ENCODE peak calls at places on chromosomes 4 and X, in four cellular contexts. P is breast epithelium, E is testis, X is HCT116. W is an unnamed sample.
A peak's percentile ranks its signal among the peaks of the same experiment; 100 is the strongest.

GRCh38 chrX:106706466-106706865 is 20.0 kb upstream of the RNF128 start:
- DNase-seq in E (no peak), X (no peak), P (no peak), W (no peak)

GRCh38 chrX:46376246-46376885 is 168.9 kb downstream of the ZNF674 start:
- DNase-seq in P (peak; percentile 20), E (peak; percentile 28), X (peak; percentile 56), W (no peak)

GRCh38 chrX:96979766-96980165 is 96.1 kb downstream of the RPA4 start:
- DNase-seq in P (no peak), E (no peak), X (no peak), W (no peak)

GRCh38 chr4:159014896-159015295 is 88.0 kb upstream of the RAPGEF2 start:
- DNase-seq in X (no peak), E (no peak), P (no peak), W (no peak)

GRCh38 chrX:153957224-153957623 is 12.8 kb upstream of the RENBP start:
- DNase-seq in P (no peak), X (no peak), E (no peak), W (no peak)

GRCh38 chr4:152534541-152535231 is 1.2 kb downstream of the FBXW7 start:
- DNase-seq in E (peak; percentile 55), X (no peak), P (no peak), W (no peak)

GRCh38 chr4:27276322-27277073 is 415.9 kb downstream of the STIM2 start:
- DNase-seq in E (no peak), X (no peak), P (no peak), W (no peak)

GRCh38 chr4:184368290-184368689 is 106.1 kb downstream of the IRF2 start:
- DNase-seq in E (no peak), X (no peak), P (no peak), W (no peak)

GRCh38 chrX:96440941-96441340 is 243.7 kb upstream of the DIAPH2 start:
- DNase-seq in X (no peak), E (peak; percentile 61), P (no peak), W (no peak)

GRCh38 chrX:71534773-71535544 is 2.1 kb downstream of the OGT start:
- DNase-seq in P (no peak), X (no peak), E (no peak), W (no peak)

GRCh38 chrX:71532753-71533425 is at the start of gene OGT:
- DNase-seq in P (peak; percentile 93), X (peak; percentile 93), E (peak; percentile 97), W (peak; percentile 81)

GRCh38 chrX:71533514-71533849 is 578 bp downstream of the OGT start:
- DNase-seq in P (no peak), X (no peak), E (no peak), W (no peak)

GRCh38 chrX:71533850-71534515 is 1.1 kb downstream of the OGT start:
- DNase-seq in P (peak; percentile 19), E (peak; percentile 60), X (no peak), W (no peak)

GRCh38 chrX:71532078-71532752 is 689 bp upstream of the OGT start:
- DNase-seq in P (no peak), X (no peak), E (peak; percentile 16), W (no peak)
- H3K27ac ChIP-seq in P (peak overlapping the region; percentile 85), X (peak overlapping the region; percentile 56), E (peak overlapping the region; percentile 91), W (peak overlapping the region; percentile 72)

GRCh38 chr4:78704981-78705757 is 71.0 kb upstream of the BMP2K start:
- DNase-seq in X (no peak), E (peak; percentile 16), P (no peak), W (no peak)
- H3K27ac ChIP-seq in X (no peak overlapping the region), E (no peak overlapping the region), P (no peak overlapping the region), W (peak overlapping the region; percentile 4)

DNA sequence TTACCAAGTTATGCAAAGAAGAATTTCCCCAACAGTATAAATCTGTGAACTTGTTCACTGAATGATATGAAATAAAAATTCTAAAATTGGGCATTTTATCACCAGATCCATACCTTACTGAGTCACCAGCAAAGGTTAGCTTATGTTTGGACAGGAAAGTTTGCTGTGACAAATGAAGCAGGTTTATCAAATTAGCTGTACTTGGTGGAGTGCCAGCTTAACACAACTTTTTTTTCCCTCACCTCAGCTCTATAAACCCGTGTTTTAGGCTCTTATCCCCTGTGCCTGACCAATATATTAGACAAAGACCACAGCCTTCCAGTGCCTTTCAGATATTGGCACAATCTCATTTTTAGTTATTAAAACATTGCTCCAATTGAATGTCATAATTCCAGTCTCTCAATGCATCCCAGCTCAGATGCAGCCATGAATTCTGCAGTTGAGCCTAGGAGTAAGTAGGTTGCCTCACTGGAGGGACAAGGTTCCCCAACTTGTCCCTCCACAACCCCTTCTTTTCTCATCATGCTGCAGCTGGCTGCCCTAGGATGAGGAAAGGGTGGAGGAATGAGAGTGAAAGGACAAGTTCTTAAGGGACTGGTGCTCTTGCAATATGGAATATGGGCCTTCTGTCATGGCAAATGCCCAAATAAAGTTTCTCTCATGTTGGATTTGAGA is 27.0 kb upstream of the PDGFC start:
- DNase-seq in X (no peak), E (no peak), P (no peak), W (no peak)
- H3K27ac ChIP-seq in X (peak overlapping the region; percentile 12), E (no peak overlapping the region), P (peak overlapping the region; percentile 38), W (no peak overlapping the region)

GRCh38 chrX:74537011-74537390 is 77.4 kb downstream of the RLIM start:
- DNase-seq in E (peak; percentile 54), X (no peak), P (no peak), W (no peak)
- H3K27ac ChIP-seq in E (peak overlapping the region; percentile 84), X (no peak overlapping the region), P (peak overlapping the region; percentile 81), W (peak overlapping the region; percentile 62)

DNA sequence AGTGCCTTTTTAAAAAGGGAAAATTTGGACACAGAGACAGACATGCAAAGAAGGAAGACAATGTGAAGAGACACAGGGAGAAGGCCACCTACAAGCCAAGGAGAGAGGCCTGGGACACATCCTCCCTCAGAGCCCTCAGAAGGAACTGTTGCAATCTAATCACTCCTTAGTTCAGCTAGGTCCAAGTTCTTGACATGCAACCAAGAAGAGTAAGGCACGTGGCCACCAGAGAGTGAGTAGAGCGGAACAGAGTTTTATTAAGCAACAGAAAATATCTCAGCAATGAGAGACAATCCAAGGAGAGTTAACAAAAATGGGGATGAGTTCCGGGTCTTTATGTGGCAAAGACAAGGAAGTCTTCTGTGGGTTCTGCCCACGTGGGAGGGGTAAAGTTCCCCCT is 38.4 kb upstream of the PROM1 start:
- DNase-seq in X (no peak), P (peak; percentile 26), E (peak; percentile 28), W (no peak)
- H3K27ac ChIP-seq in X (no peak overlapping the region), P (peak overlapping the region; percentile 88), E (no peak overlapping the region), W (no peak overlapping the region)

DNA sequence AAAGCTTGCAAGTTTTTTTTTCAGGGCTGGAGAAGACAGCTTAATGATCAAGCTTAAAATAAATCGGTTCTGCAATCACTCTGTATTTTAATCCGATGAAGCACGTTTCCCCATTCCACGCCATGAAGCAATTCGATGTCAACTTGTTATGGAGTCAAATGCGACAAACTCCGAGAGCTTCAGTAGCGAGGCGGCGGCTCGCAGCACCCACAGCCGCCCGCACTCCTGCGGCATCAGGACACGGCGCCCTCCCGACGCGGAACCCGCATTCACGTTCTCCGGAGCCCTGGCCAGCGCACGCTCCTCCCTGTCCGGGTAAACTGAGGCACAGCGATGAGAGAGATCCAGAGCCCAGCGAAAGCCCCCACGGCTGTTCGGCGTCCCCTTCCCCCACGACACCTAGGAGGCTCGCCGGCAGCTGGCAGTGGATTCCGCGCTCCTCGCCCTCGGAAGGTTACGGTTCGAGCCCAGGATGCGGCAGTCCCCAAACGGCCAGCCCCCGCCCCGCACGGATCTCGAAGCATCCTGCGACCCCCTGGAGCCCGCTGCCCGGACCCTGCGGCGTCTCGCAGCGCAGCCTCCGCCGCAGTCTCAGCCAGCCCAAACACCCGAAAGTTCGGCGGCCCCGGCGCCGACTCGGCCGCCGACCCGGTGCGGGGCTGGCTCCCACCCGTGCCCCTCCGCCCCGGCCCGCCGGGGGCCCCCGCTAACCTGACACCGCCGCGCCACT is 507 bp downstream of the MFAP3L start:
- DNase-seq in E (peak; percentile 34), X (no peak), P (no peak), W (no peak)
- H3K27ac ChIP-seq in E (peak overlapping the region; percentile 88), X (peak overlapping the region; percentile 27), P (peak overlapping the region; percentile 90), W (peak overlapping the region; percentile 81)

DNA sequence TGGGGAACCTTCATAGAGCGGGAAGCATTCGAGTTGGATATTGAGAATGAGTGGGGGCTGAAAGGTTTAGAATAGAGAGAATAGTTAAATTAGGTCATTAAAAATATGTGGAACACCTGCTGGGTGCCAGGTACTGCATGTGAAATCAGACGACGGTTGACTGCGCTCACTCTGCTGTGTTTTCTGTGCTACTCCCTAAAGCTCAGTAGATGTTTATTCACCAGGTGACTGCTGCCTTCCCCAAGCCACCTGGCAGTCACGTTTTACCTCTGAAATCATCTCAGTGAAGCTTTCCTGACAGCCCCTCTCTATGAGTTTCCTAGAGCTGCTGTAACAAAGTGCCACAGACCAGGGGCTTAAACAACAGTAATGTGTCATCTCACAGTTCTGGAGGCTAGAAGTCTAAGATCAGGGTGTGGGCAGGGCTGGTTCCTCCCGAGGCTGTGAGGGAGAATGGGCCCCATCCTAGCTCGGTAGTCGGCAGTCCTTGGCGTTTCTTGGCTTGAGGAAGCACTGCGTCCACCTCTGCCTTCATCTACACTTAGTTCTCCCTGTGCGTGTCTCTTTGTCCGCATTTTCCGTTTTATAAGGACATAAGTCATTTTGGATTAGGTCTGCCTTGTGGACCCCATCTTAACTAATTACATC is 25.3 kb downstream of the ADD1 start:
- DNase-seq in P (no peak), X (no peak), E (no peak), W (no peak)
- H3K27ac ChIP-seq in P (peak overlapping the region; percentile 45), X (no peak overlapping the region), E (peak overlapping the region; percentile 68), W (peak overlapping the region; percentile 40)

DNA sequence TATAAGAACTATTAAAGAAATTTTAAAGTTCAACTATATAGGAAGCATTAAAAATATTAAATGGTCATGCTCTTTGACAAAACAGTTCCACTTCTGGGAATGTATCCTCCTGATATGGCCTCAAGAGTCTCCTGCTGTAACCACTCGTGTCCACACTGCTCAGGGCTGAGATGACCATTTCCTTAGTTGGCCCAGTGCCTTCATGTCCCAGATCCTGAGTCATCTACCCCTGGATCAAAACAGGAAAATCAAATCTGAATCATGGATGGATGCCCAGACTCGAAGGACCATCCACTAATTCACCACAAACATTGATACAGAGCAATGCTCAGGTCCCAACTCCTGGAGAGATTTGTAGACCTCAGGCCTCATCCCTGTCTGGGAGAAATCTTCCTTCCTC is 44.7 kb downstream of the GPRASP3 start:
- DNase-seq in P (no peak), X (no peak), E (no peak), W (no peak)
- H3K27ac ChIP-seq in P (peak overlapping the region; percentile 53), X (no peak overlapping the region), E (no peak overlapping the region), W (no peak overlapping the region)

W was measured in caudate nucleus.